ENCODE peak calls at places on chromosomes 11 and 22, in ten cellular contexts. E, W, S, U, L, F, B, Y, M and D are unnamed samples.

GRCh38 chr11:46240861-46241260 is 36.6 kb upstream of the CREB3L1 start:
- DNase-seq in W (no peak), B (no peak), E (peak), S (no peak), Y (no peak), F (no peak), M (no peak), L (no peak), U (no peak), D (no peak)

GRCh38 chr11:67616431-67617242 is 9.9 kb downstream of the NDUFV1 start:
- DNase-seq in B (no peak), W (no peak), M (no peak), S (no peak), F (no peak), U (no peak), L (no peak), Y (no peak), E (no peak), D (no peak)

GRCh38 chr11:1873048-1873812 is 18.5 kb downstream of the PRR33 start:
- DNase-seq in Y (no peak), L (no peak), B (no peak), M (no peak), U (peak), F (peak), W (no peak), E (peak), S (peak), D (no peak)

GRCh38 chr11:8832571-8833260 is 78.3 kb upstream of the AKIP1 start:
- DNase-seq in M (no peak), W (no peak), S (peak), Y (no peak), F (no peak), U (no peak), E (peak), L (no peak), B (no peak), D (peak)

GRCh38 chr11:79678780-79679468 is 238.1 kb upstream of the TENM4 start:
- DNase-seq in B (no peak), E (no peak), M (no peak), U (no peak), Y (no peak), L (no peak), W (no peak), F (no peak), S (no peak), D (no peak)

GRCh38 chr11:80096736-80097135 is 655.9 kb upstream of the TENM4 start:
- DNase-seq in E (peak), S (peak), U (no peak), M (no peak), F (no peak), B (no peak), W (peak), L (no peak), Y (no peak), D (peak)

GRCh38 chr11:35567737-35568465 is 42.5 kb upstream of the PAMR1 start:
- DNase-seq in Y (no peak), M (peak), B (no peak), L (no peak), U (no peak), S (no peak), F (no peak), W (no peak), E (peak), D (no peak)

GRCh38 chr11:106880121-106880520 is 138.2 kb downstream of the GUCY1A2 start:
- DNase-seq in L (no peak), F (no peak), E (no peak), U (no peak), S (no peak), B (no peak), W (no peak), Y (no peak), M (no peak), D (no peak)

GRCh38 chr11:100545970-100546369 is 141.1 kb upstream of the ARHGAP42 start:
- DNase-seq in S (no peak), Y (no peak), U (no peak), M (no peak), F (no peak), W (no peak), L (no peak), E (no peak), B (no peak), D (no peak)

GRCh38 chr11:74195828-74196227 is 24.7 kb downstream of the PPME1 start:
- DNase-seq in Y (no peak), B (no peak), F (no peak), M (no peak), S (no peak), U (no peak), E (peak), W (no peak), L (no peak), D (no peak)

GRCh38 chr11:30128269-30128932 is 102.4 kb upstream of the FSHB start:
- DNase-seq in F (no peak), B (peak), U (no peak), E (peak), M (no peak), Y (peak), L (no peak), S (peak), W (no peak), D (no peak)

GRCh38 chr22:41561335-41561734 is 525 bp downstream of the CSDC2 start:
- DNase-seq in W (no peak), S (no peak), F (peak), U (no peak), M (no peak), Y (no peak), B (peak), E (no peak), L (no peak), D (no peak)

GRCh38 chr22:41560095-41560487 is 719 bp upstream of the CSDC2 start:
- DNase-seq in L (no peak), B (no peak), W (no peak), Y (no peak), E (no peak), U (no peak), M (no peak), F (no peak), S (no peak), D (no peak)

GRCh38 chr22:41562461-41562860 is 1.7 kb downstream of the CSDC2 start:
- DNase-seq in L (no peak), W (no peak), M (no peak), Y (no peak), B (no peak), U (no peak), F (peak), E (no peak), S (no peak), D (no peak)

GRCh38 chr22:41563051-41563711 is 2.4 kb downstream of the CSDC2 start:
- DNase-seq in S (no peak), Y (peak), B (peak), W (no peak), U (no peak), E (peak), M (no peak), F (peak), L (no peak), D (peak)

GRCh38 chr22:41561788-41562187 is 978 bp downstream of the CSDC2 start:
- DNase-seq in U (no peak), M (no peak), L (no peak), Y (no peak), E (no peak), B (peak), S (no peak), W (no peak), F (peak), D (no peak)
- H3K4me3 ChIP-seq in U (no peak), M (no peak), L (no peak), Y (no peak), E (no peak), B (no peak), S (peak), W (peak), F (no peak), D (peak)

GRCh38 chr11:102683277-102683676 is 22.3 kb downstream of the MMP27 start:
- DNase-seq in M (no peak), F (no peak), S (no peak), B (no peak), L (no peak), E (peak), Y (no peak), U (no peak), W (no peak), D (no peak)
- TF ChIP-seq CTCF in M (no peak), F (no peak), S (no peak), B (no peak), L (no peak), E (peak), Y (no peak), U (no peak), W (no peak), D (no peak)

GRCh38 chr11:65577756-65578109 is 1.9 kb downstream of the EHBP1L1 start:
- DNase-seq in M (no peak), E (no peak), U (no peak), B (no peak), S (no peak), Y (no peak), F (no peak), L (no peak), W (no peak), D (no peak)
- H3K4me3 ChIP-seq in M (no peak), E (no peak), U (no peak), B (no peak), S (peak), Y (no peak), F (peak), L (peak), W (peak), D (peak)

DNA sequence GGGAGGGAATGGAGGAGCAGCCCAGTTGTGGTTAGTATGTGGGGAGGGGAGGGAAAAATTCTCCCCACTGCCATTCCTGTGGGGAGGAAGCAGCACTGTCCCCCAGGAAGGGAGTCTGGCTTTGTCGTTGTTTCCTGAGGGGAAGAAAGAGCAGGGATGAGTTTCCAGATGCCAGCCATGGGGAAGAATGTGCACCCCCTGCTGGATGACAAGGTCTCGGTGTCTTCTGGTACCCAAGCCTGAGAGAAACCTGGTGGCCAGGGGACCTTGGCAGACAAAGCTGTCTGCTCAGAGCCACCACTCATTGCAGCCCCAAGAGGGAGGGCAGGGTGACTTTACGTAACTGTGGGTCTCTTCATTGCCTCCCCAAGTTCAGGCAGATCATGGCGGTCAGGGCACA is 81.3 kb upstream of the CD82 start:
- DNase-seq in B (no peak), F (no peak), S (no peak), M (no peak), L (no peak), W (no peak), E (peak), Y (peak), U (no peak), D (no peak)
- TF ChIP-seq CTCF in B (no peak), F (no peak), S (peak), M (no peak), L (no peak), W (peak), E (peak), Y (peak), U (no peak), D (peak)

DNA sequence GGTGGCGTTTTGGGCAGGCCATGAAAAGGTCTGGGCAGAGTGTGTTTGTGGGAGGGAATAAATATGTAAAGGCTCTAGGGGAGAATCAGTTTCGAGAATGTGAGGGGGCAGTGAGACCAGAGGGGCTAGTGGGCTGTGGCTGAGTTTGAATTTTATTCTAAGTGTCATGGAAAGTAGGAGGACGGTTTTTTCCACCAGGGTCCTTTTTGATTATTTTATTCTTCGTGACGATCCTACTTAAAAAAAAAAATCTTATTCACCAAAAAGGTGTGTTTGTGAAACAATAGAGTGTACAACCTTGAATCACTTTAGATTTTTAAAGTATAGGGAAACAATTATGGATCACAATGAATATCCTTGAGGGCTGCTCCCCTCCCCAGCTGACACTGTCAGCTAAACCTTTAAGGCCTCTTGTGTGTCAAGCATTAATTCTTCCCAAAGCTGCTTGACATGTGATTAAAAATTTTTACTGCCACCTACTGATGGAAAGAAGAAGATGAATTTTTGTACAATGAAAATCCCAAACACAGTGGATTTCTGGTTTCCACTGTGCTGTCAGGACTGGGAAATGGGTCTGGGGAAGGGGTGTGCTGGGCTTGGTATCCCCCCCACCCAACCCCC is 107.5 kb upstream of the OR4B1 start:
- DNase-seq in F (no peak), E (peak), U (no peak), Y (peak), S (peak), B (no peak), L (no peak), W (no peak), M (no peak), D (no peak)
- H3K4me3 ChIP-seq in F (peak), E (no peak), U (peak), Y (no peak), S (peak), B (no peak), L (no peak), W (no peak), M (no peak), D (no peak)

GRCh38 chr11:25771605-25772004 is 560.3 kb upstream of the ANO3 start:
- DNase-seq in F (no peak), M (no peak), W (no peak), E (no peak), L (no peak), Y (no peak), S (no peak), B (no peak), U (no peak), D (no peak)
- TF ChIP-seq CTCF in F (no peak), M (no peak), W (no peak), E (no peak), L (no peak), Y (no peak), S (no peak), B (no peak), U (no peak), D (no peak)

GRCh38 chr22:33512961-33513360 is 407.3 kb downstream of the LARGE1 start:
- DNase-seq in U (no peak), W (no peak), L (no peak), B (no peak), S (peak), E (no peak), M (no peak), Y (no peak), F (no peak), D (no peak)
- H3K4me3 ChIP-seq in U (no peak), W (no peak), L (no peak), B (no peak), S (no peak), E (no peak), M (no peak), Y (no peak), F (no peak), D (no peak)